ENCODE peak calls at places on chromosomes 1 and 21, in eight cellular contexts. One of them, this sample, is unnamed.

GRCh38 chr21:39085843-39086415 is 97.3 kb downstream of the PSMG1 start:
- DNase-seq in NCI-H526: no peak
- DNase-seq in GM03348: no peak
- DNase-seq in WTC11: no peak
- DNase-seq in NCI-H2171 treated with DMSO at 0.1 percent for 48 hours: no peak
- DNase-seq in C1 segment of cervical spinal cord: no peak
- DNase-seq in activated CD4-positive, CD25-positive, alpha-beta regulatory T cell: no peak
- DNase-seq in activated T-cell treated with anti-CD3 and anti-CD28 coated beads, Interleukin-2, amount 50 U/mL, for 72 hours: no peak
- DNase-seq in this sample: no peak

GRCh38 chr1:22638476-22639234 is 2.2 kb downstream of the C1QA start:
- DNase-seq in NCI-H526: peak; percentile 11
- DNase-seq in GM03348: no peak
- DNase-seq in WTC11: no peak
- DNase-seq in NCI-H2171 treated with DMSO at 0.1 percent for 48 hours: no peak
- DNase-seq in C1 segment of cervical spinal cord: no peak
- DNase-seq in activated CD4-positive, CD25-positive, alpha-beta regulatory T cell: no peak
- DNase-seq in activated T-cell treated with anti-CD3 and anti-CD28 coated beads, Interleukin-2, amount 50 U/mL, for 72 hours: no peak
- DNase-seq in this sample: no peak

GRCh38 chr1:119279441-119280415 is 88.9 kb upstream of the HAO2 start:
- DNase-seq in NCI-H526: no peak
- DNase-seq in GM03348: peak; percentile 74
- DNase-seq in WTC11: no peak
- DNase-seq in NCI-H2171 treated with DMSO at 0.1 percent for 48 hours: no peak
- DNase-seq in C1 segment of cervical spinal cord: no peak
- DNase-seq in activated CD4-positive, CD25-positive, alpha-beta regulatory T cell: no peak
- DNase-seq in activated T-cell treated with anti-CD3 and anti-CD28 coated beads, Interleukin-2, amount 50 U/mL, for 72 hours: no peak
- DNase-seq in this sample: no peak

GRCh38 chr1:159951016-159951415 is 3.0 kb downstream of the SLAMF9 start:
- DNase-seq in NCI-H526: no peak
- DNase-seq in GM03348: no peak
- DNase-seq in WTC11: no peak
- DNase-seq in NCI-H2171 treated with DMSO at 0.1 percent for 48 hours: no peak
- DNase-seq in C1 segment of cervical spinal cord: no peak
- DNase-seq in activated CD4-positive, CD25-positive, alpha-beta regulatory T cell: no peak
- DNase-seq in activated T-cell treated with anti-CD3 and anti-CD28 coated beads, Interleukin-2, amount 50 U/mL, for 72 hours: no peak
- DNase-seq in this sample: no peak

GRCh38 chr1:224879404-224879803 is 50.1 kb upstream of the DNAH14 start:
- DNase-seq in NCI-H526: no peak
- DNase-seq in GM03348: peak; percentile 82
- DNase-seq in WTC11: no peak
- DNase-seq in NCI-H2171 treated with DMSO at 0.1 percent for 48 hours: no peak
- DNase-seq in C1 segment of cervical spinal cord: no peak
- DNase-seq in activated CD4-positive, CD25-positive, alpha-beta regulatory T cell: no peak
- DNase-seq in activated T-cell treated with anti-CD3 and anti-CD28 coated beads, Interleukin-2, amount 50 U/mL, for 72 hours: no peak
- DNase-seq in this sample: no peak

GRCh38 chr1:150650193-150650592 is 20.8 kb upstream of the ENSA start:
- DNase-seq in NCI-H526: peak; percentile 21
- DNase-seq in GM03348: no peak
- DNase-seq in WTC11: no peak
- DNase-seq in NCI-H2171 treated with DMSO at 0.1 percent for 48 hours: no peak
- DNase-seq in C1 segment of cervical spinal cord: no peak
- DNase-seq in activated CD4-positive, CD25-positive, alpha-beta regulatory T cell: no peak
- DNase-seq in activated T-cell treated with anti-CD3 and anti-CD28 coated beads, Interleukin-2, amount 50 U/mL, for 72 hours: no peak
- DNase-seq in this sample: no peak

GRCh38 chr1:113747376-113747775 is 11.9 kb downstream of the PHTF1 start:
- DNase-seq in NCI-H526: no peak
- DNase-seq in GM03348: peak; percentile 70
- DNase-seq in WTC11: no peak
- DNase-seq in NCI-H2171 treated with DMSO at 0.1 percent for 48 hours: no peak
- DNase-seq in C1 segment of cervical spinal cord: no peak
- DNase-seq in activated CD4-positive, CD25-positive, alpha-beta regulatory T cell: no peak
- DNase-seq in activated T-cell treated with anti-CD3 and anti-CD28 coated beads, Interleukin-2, amount 50 U/mL, for 72 hours: no peak
- DNase-seq in this sample: no peak

GRCh38 chr1:23619299-23620188 is 60.2 kb upstream of the ID3 start:
- DNase-seq in NCI-H526: peak; percentile 87
- DNase-seq in GM03348: peak; percentile 57
- DNase-seq in WTC11: peak; percentile 71
- DNase-seq in NCI-H2171 treated with DMSO at 0.1 percent for 48 hours: peak; percentile 79
- DNase-seq in C1 segment of cervical spinal cord: no peak
- DNase-seq in activated CD4-positive, CD25-positive, alpha-beta regulatory T cell: peak; percentile 69
- DNase-seq in activated T-cell treated with anti-CD3 and anti-CD28 coated beads, Interleukin-2, amount 50 U/mL, for 72 hours: peak; percentile 80
- DNase-seq in this sample: peak; percentile 89

GRCh38 chr1:248589334-248589733 is 8.2 kb downstream of the OR2T10 start:
- DNase-seq in NCI-H526: no peak
- DNase-seq in GM03348: no peak
- DNase-seq in WTC11: no peak
- DNase-seq in NCI-H2171 treated with DMSO at 0.1 percent for 48 hours: no peak
- DNase-seq in C1 segment of cervical spinal cord: no peak
- DNase-seq in activated CD4-positive, CD25-positive, alpha-beta regulatory T cell: no peak
- DNase-seq in activated T-cell treated with anti-CD3 and anti-CD28 coated beads, Interleukin-2, amount 50 U/mL, for 72 hours: no peak
- DNase-seq in this sample: no peak

GRCh38 chr21:41752231-41752681 is 14.6 kb downstream of the RIPK4 start:
- DNase-seq in NCI-H526: no peak
- DNase-seq in GM03348: peak; percentile 85
- DNase-seq in WTC11: no peak
- DNase-seq in NCI-H2171 treated with DMSO at 0.1 percent for 48 hours: no peak
- DNase-seq in C1 segment of cervical spinal cord: no peak
- DNase-seq in activated CD4-positive, CD25-positive, alpha-beta regulatory T cell: no peak
- DNase-seq in activated T-cell treated with anti-CD3 and anti-CD28 coated beads, Interleukin-2, amount 50 U/mL, for 72 hours: no peak
- DNase-seq in this sample: no peak

GRCh38 chr1:190169311-190170067 is 308.2 kb downstream of the BRINP3 start:
- DNase-seq in NCI-H526: no peak
- DNase-seq in GM03348: no peak
- DNase-seq in WTC11: no peak
- DNase-seq in NCI-H2171 treated with DMSO at 0.1 percent for 48 hours: peak; percentile 48
- DNase-seq in C1 segment of cervical spinal cord: no peak
- DNase-seq in activated CD4-positive, CD25-positive, alpha-beta regulatory T cell: no peak
- DNase-seq in activated T-cell treated with anti-CD3 and anti-CD28 coated beads, Interleukin-2, amount 50 U/mL, for 72 hours: no peak
- DNase-seq in this sample: no peak